ENCODE peak calls at places on chromosomes 6 and 20, in four cellular contexts. P is CD8-positive, alpha-beta T cell; W is T-helper 1 cell; Q is choroid plexus epithelial cell. J is an unnamed sample.

GRCh38 chr6:95185874-95186273 is 391.5 kb upstream of the MANEA start:
- DNase-seq in P (no peak), W (no peak), Q (no peak), J (no peak)

GRCh38 chr6:46419576-46420002 is 71.7 kb downstream of the RCAN2 start:
- DNase-seq in W (peak), P (no peak), Q (peak), J (peak)

GRCh38 chr6:53236241-53236640 is 87.6 kb upstream of the GCM1 start:
- DNase-seq in P (no peak), W (peak), Q (no peak), J (no peak)

GRCh38 chr6:161414800-161415199 is 140.9 kb upstream of the AGPAT4 start:
- DNase-seq in P (no peak), Q (no peak), W (no peak), J (no peak)

GRCh38 chr6:46583081-46583480 is 69.5 kb downstream of the CYP39A1 start:
- DNase-seq in W (no peak), Q (peak), P (no peak), J (no peak)

GRCh38 chr6:11318835-11319813 is 86.7 kb upstream of the NEDD9 start:
- DNase-seq in W (no peak), P (no peak), Q (no peak), J (no peak)

GRCh38 chr6:87431263-87431662 is 23.5 kb downstream of the CFAP206 start:
- DNase-seq in P (no peak), Q (peak), W (no peak), J (no peak)

GRCh38 chr20:34538671-34539123 is 19.8 kb upstream of the MAP1LC3A start:
- DNase-seq in Q (peak), W (peak), P (no peak), J (peak)

GRCh38 chr6:96212076-96212475 is 196.3 kb downstream of the FUT9 start:
- DNase-seq in W (no peak), Q (no peak), P (no peak), J (no peak)

GRCh38 chr6:129889580-129889979 is 28.5 kb upstream of the TMEM244 start:
- DNase-seq in Q (peak), P (no peak), W (no peak), J (no peak)

GRCh38 chr6:34315780-34316179 is 67.0 kb upstream of the SMIM29 start:
- DNase-seq in P (no peak), Q (no peak), W (peak), J (no peak)

GRCh38 chr6:36029464-36029863 is 1.9 kb downstream of the MAPK14 start:
- DNase-seq in Q (peak), P (no peak), W (no peak), J (no peak)

GRCh38 chr6:11143394-11144371 is 32.2 kb upstream of the ERVFRD-1 start:
- DNase-seq in P (no peak), Q (peak), W (no peak), J (no peak)

GRCh38 chr6:89575562-89575960 is 63.0 kb downstream of the LYRM2 start:
- DNase-seq in W (no peak), P (no peak), Q (no peak), J (no peak)

GRCh38 chr6:110181131-110182027 is 1.2 kb downstream of the CDC40 start:
- DNase-seq in P (no peak), Q (peak), W (no peak), J (no peak)

GRCh38 chr6:134720353-134721094 is 229.4 kb downstream of the ALDH8A1 start:
- DNase-seq in P (no peak), W (no peak), Q (peak), J (no peak)

GRCh38 chr20:59785118-59785959 is 148.1 kb downstream of the SYCP2 start:
- DNase-seq in Q (no peak), P (no peak), W (no peak), J (peak)

GRCh38 chr20:57622579-57623381 is 2.6 kb upstream of the ZBP1 start:
- DNase-seq in W (peak), Q (peak), P (peak), J (peak)

GRCh38 chr6:52574709-52575489 is 2.0 kb downstream of the TRAM2 start:
- DNase-seq in Q (peak), W (peak), P (peak), J (no peak)

GRCh38 chr20:49480236-49480635 is 2.2 kb downstream of the KCNB1 start:
- DNase-seq in W (no peak), P (no peak), Q (no peak), J (peak)

GRCh38 chr6:122184260-122184934 is 215.1 kb upstream of the HSF2 start:
- DNase-seq in Q (peak), W (no peak), P (no peak), J (no peak)

GRCh38 chr6:82894653-82895259 is 170.9 kb downstream of the UBE3D start:
- DNase-seq in W (no peak), Q (no peak), P (no peak), J (no peak)

GRCh38 chr6:134315974-134316391 is 1.9 kb downstream of the SGK1 start:
- DNase-seq in Q (peak), W (no peak), P (no peak), J (no peak)

GRCh38 chr6:1392813-1393640 is 3.7 kb downstream of the FOXF2 start:
- DNase-seq in P (no peak), Q (no peak), W (no peak), J (peak)

GRCh38 chr20:64038579-64039292 is 2.8 kb downstream of the C20orf204 start:
- DNase-seq in W (peak), P (peak), Q (peak), J (peak)

GRCh38 chr20:23180451-23180921 is 94.4 kb upstream of the CD93 start:
- DNase-seq in P (no peak), W (no peak), Q (peak), J (no peak)

GRCh38 chr6:44247338-44248302 is 719 bp downstream of the HSP90AB1 start:
- DNase-seq in W (peak), P (peak), Q (peak), J (peak)

GRCh38 chr20:20215976-20216727 is 151.8 kb upstream of the INSM1 start:
- DNase-seq in W (no peak), Q (no peak), P (peak), J (no peak)

GRCh38 chr6:105001906-105002305 is 45.0 kb downstream of the LIN28B start:
- DNase-seq in P (no peak), Q (peak), W (no peak), J (no peak)

GRCh38 chr6:31356946-31357466 is at the start of gene HLA-B:
- DNase-seq in Q (peak), P (peak), W (peak), J (peak)

GRCh38 chr6:44456070-44456965 is 68.8 kb downstream of the CDC5L start:
- DNase-seq in P (peak), Q (peak), W (peak), J (peak)

GRCh38 chr6:52808660-52809059 is 5.0 kb upstream of the GSTA1 start:
- DNase-seq in W (no peak), P (no peak), Q (no peak), J (no peak)

GRCh38 chr6:81761197-81761596 is 8.7 kb upstream of the TENT5A start:
- DNase-seq in P (no peak), Q (peak), W (no peak), J (no peak)

GRCh38 chr6:143260857-143261256 is 189.6 kb downstream of the ADAT2 start:
- DNase-seq in P (no peak), W (no peak), Q (peak), J (no peak)

GRCh38 chr20:62828551-62829230 is 11.8 kb downstream of the COL9A3 start:
- DNase-seq in P (no peak), W (no peak), Q (no peak), J (peak)

GRCh38 chr6:3899970-3900439 is 50.8 kb downstream of the FAM50B start:
- DNase-seq in W (no peak), P (no peak), Q (no peak), J (no peak)

GRCh38 chr6:44675449-44675848 is 287.9 kb downstream of the CDC5L start:
- DNase-seq in P (no peak), W (no peak), Q (no peak), J (no peak)

GRCh38 chr6:69421986-69422385 is 374.8 kb downstream of the LMBRD1 start:
- DNase-seq in W (no peak), Q (no peak), P (no peak), J (no peak)

GRCh38 chr6:37705239-37706051 is 7.8 kb upstream of the MDGA1 start:
- DNase-seq in Q (peak), W (peak), P (peak), J (peak)

J was measured in endodermal cell.